ENCODE peak calls at places on chromosomes 1 and 21, in four cellular contexts. One of them, this sample, is unnamed. For H3K9me3, the result is how much of the 10 kb centered on the place peaks cover.

GRCh38 chr1:150976879-150977694 is 2.5 kb upstream of the CERS2 start:
- DNase-seq in psoas muscle: peak
- DNase-seq in breast epithelium: peak
- DNase-seq in K562: peak
- DNase-seq in this sample: peak

GRCh38 chr1:233394860-233395717 is 67.6 kb downstream of the MAP3K21 start:
- DNase-seq in psoas muscle: no peak
- DNase-seq in K562: peak
- DNase-seq in breast epithelium: no peak
- DNase-seq in this sample: peak

GRCh38 chr1:112998592-112999235 is 42.7 kb upstream of the SLC16A1 start:
- DNase-seq in breast epithelium: no peak
- DNase-seq in K562: peak
- DNase-seq in psoas muscle: peak
- DNase-seq in this sample: no peak

GRCh38 chr1:10610901-10611600 is 136.3 kb downstream of the PEX14 start:
- DNase-seq in psoas muscle: no peak
- DNase-seq in K562: no peak
- DNase-seq in breast epithelium: peak
- DNase-seq in this sample: no peak

GRCh38 chr1:228554107-228554506 is 66.9 kb downstream of the RNF187 start:
- DNase-seq in breast epithelium: no peak
- DNase-seq in psoas muscle: no peak
- DNase-seq in K562: no peak
- DNase-seq in this sample: no peak

GRCh38 chr1:94962745-94963265 is 35.9 kb upstream of the CNN3 start:
- DNase-seq in K562: no peak
- DNase-seq in psoas muscle: no peak
- DNase-seq in breast epithelium: no peak
- DNase-seq in this sample: peak

GRCh38 chr1:89125571-89126233 is at the start of gene GBP2:
- DNase-seq in breast epithelium: no peak
- DNase-seq in psoas muscle: no peak
- DNase-seq in K562: peak
- DNase-seq in this sample: no peak

GRCh38 chr1:58968360-58968952 is 184.6 kb upstream of the JUN start:
- DNase-seq in K562: peak
- DNase-seq in breast epithelium: peak
- DNase-seq in psoas muscle: peak
- DNase-seq in this sample: peak

GRCh38 chr1:90537606-90538362 is 179.3 kb downstream of the BARHL2 start:
- DNase-seq in K562: no peak
- DNase-seq in psoas muscle: no peak
- DNase-seq in breast epithelium: no peak
- DNase-seq in this sample: no peak

GRCh38 chr1:151617995-151618394 is 6.1 kb downstream of the SNX27 start:
- DNase-seq in breast epithelium: no peak
- DNase-seq in K562: no peak
- DNase-seq in psoas muscle: no peak
- DNase-seq in this sample: no peak

DNA sequence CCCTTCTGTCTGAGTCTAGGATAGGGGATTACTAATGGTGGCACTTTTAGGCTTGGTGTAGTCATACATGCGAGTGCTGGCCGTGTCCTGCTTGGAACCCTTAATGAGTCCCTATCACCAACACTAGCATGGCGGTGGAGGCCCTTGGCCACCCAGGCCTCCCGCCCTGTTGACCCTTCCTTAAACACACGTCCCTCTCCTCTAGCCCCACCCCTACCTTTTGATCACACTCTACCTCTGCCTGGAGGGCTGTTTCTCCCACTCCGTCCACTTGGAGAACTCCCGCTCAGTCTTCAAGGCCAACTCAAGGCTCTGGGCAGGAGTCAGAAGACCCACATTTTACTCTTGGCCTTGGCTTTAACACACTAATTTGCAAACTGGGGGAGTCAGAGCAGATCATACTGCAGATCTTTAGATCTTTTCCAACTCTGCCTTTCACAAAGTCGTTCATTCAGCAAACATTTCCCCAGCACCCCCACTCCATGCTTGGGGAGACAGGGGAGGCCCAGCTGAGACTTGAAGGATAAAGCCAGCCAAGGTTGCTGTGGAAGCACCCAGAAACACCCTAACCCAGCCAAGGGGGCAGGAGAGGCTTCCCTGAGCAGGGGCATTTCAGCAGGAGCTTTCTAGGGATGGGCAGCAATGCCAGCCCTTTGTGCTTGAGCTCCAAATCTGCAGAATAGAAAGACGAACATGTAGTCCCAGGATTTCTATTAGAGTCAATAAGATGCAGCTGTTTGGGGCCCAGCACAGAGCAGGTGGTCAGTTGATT is 1.9 kb downstream of the PODN start:
- DNase-seq in breast epithelium: no peak
- DNase-seq in psoas muscle: no peak
- DNase-seq in K562: no peak
- DNase-seq in this sample: no peak
- H3K4me3 ChIP-seq in breast epithelium: peak
- H3K4me3 ChIP-seq in psoas muscle: peak
- H3K4me3 ChIP-seq in K562: no peak
- H3K4me3 ChIP-seq in this sample: no peak

DNA sequence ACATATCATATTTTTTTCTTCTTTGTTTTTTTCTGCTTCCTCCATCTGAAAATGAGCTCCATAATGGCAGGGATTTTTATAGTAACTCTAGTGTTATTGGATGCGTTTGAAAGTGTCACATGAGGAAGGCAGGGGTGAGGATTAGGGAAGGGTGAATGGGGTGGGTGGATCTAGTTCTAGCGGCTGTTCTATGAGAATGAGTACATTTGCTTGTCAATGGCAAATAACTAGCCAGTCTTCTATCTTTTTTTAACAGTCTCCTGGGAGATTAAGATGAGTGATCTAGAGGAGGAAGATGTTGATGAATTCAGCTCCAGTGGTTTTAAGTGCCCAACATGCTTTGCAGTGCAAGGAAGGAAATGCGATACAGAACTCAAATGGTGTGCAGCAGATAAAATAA is 5.8 kb downstream of the OR14I1 start:
- DNase-seq in psoas muscle: no peak
- DNase-seq in breast epithelium: no peak
- DNase-seq in K562: no peak
- DNase-seq in this sample: no peak
- H3K9me3 ChIP-seq in psoas muscle: under half
- H3K9me3 ChIP-seq in breast epithelium: under half
- H3K9me3 ChIP-seq in K562: under half
- H3K9me3 ChIP-seq in this sample: under half

DNA sequence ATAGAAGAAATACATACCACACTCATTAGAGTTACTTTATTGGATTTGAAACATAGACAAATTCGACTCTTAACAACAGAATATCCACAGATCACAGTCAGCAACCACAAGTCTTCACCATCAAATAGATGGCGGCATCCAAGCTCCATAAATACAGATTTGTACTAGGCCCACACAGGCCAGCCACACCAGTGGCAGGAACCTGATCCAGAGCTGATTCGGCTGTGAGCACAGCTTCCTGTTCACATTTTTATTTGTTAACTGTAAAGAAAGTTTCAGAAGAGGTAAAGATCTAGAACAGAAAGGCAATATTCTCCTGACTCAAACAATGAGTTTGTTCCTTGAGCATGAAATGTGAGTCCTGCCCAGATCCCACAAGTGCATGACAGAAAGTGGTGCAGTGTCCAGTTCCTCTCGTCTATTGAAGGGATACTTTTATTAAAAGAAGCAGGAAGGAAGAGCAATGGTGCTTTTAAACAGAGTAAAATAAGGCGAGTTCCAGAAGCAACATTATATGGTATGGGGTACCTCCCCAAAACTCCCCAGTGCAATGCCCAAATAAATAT is 205.8 kb downstream of the SLC45A1 start:
- DNase-seq in K562: no peak
- DNase-seq in breast epithelium: no peak
- DNase-seq in psoas muscle: no peak
- DNase-seq in this sample: no peak
- H3K4me3 ChIP-seq in K562: no peak
- H3K4me3 ChIP-seq in breast epithelium: no peak
- H3K4me3 ChIP-seq in psoas muscle: peak
- H3K4me3 ChIP-seq in this sample: no peak

DNA sequence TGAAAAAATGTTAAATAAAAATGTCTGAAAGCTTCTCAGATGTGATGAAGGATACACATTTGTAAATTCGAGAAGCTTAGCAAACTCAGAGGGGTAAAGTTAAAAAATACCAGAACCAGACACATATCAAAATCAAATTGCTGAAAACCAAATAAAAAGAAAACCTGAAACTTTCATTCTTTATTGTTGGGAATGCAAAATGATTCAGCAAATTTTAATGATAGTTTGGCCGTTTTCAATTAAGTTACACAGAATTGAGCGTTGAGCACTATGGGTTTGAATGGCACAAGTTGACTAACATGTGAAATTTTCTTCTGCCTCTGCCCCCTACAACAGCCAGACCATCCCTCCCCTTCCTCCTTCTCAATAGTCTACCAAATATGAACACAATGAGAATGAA is 33.5 kb upstream of the GRIK1 start:
- DNase-seq in breast epithelium: no peak
- DNase-seq in K562: no peak
- DNase-seq in psoas muscle: no peak
- DNase-seq in this sample: no peak
- H3K9me3 ChIP-seq in breast epithelium: under half
- H3K9me3 ChIP-seq in K562: under half
- H3K9me3 ChIP-seq in psoas muscle: under half
- H3K9me3 ChIP-seq in this sample: under half